ENCODE peak calls at places on chromosomes 7 and 10, in six cellular contexts. J is HepG2, I is GM12878, A is K562, T is H1, O is GM12891. D is an unnamed sample.
A peak's percentile ranks its signal among the peaks of the same experiment; 100 is the strongest.

GRCh38 chr7:130294314-130294713 is 1.4 kb downstream of the CPA4 start:
- DNase-seq in J (no peak), I (no peak), A (no peak), T (no peak), O (no peak), D (no peak)

GRCh38 chr10:22618081-22618785 is 96.1 kb downstream of the PIP4K2A start:
- DNase-seq in J (peak; percentile 84), I (no peak), A (no peak), T (no peak), O (no peak), D (no peak)

GRCh38 chr10:30637881-30638467 is 8.4 kb upstream of the LYZL2 start:
- DNase-seq in J (peak; percentile 86), I (no peak), A (no peak), T (no peak), O (no peak), D (no peak)

GRCh38 chr10:43793714-43794113 is 145.0 kb upstream of the ZNF32 start:
- DNase-seq in J (no peak), I (no peak), A (no peak), T (no peak), O (no peak), D (no peak)

GRCh38 chr7:8068892-8069686 is 100.5 kb downstream of the GLCCI1 start:
- DNase-seq in J (no peak), I (no peak), A (no peak), T (peak; percentile 52), O (no peak), D (no peak)

GRCh38 chr7:6293202-6293601 is 20.8 kb upstream of the CYTH3 start:
- DNase-seq in J (no peak), I (no peak), A (no peak), T (no peak), O (no peak), D (no peak)

GRCh38 chr10:6987536-6987945 is 407.5 kb upstream of the PRKCQ start:
- DNase-seq in J (no peak), I (no peak), A (no peak), T (no peak), O (no peak), D (no peak)

GRCh38 chr7:27176962-27177794 is 3.1 kb upstream of the HOXA10 start:
- DNase-seq in J (no peak), I (no peak), A (no peak), T (peak; percentile 44), O (no peak), D (no peak)

GRCh38 chr10:71127019-71127534 is 85.3 kb upstream of the UNC5B start:
- DNase-seq in J (no peak), I (no peak), A (peak; percentile 2), T (peak; percentile 40), O (no peak), D (no peak)

GRCh38 chr10:3887885-3888476 is 103.0 kb upstream of the KLF6 start:
- DNase-seq in J (no peak), I (peak; percentile 66), A (no peak), T (no peak), O (no peak), D (peak; percentile 20)

GRCh38 chr10:100020883-100021248 is 11.1 kb upstream of the DNMBP start:
- DNase-seq in J (no peak), I (no peak), A (no peak), T (no peak), O (no peak), D (no peak)

GRCh38 chr10:4070171-4070570 is 285.2 kb upstream of the KLF6 start:
- DNase-seq in J (no peak), I (no peak), A (no peak), T (no peak), O (no peak), D (no peak)

GRCh38 chr10:25758041-25758457 is 176.0 kb upstream of the MYO3A start:
- DNase-seq in J (peak; percentile 10), I (no peak), A (peak; percentile 52), T (no peak), O (peak; percentile 8), D (no peak)

GRCh38 chr10:7410800-7411670 is at the start of gene SFMBT2:
- DNase-seq in J (no peak), I (no peak), A (peak; percentile 79), T (peak; percentile 79), O (peak; percentile 68), D (peak; percentile 68)

GRCh38 chr7:36312064-36312914 is 77.4 kb upstream of the ANLN start:
- DNase-seq in J (peak; percentile 53), I (no peak), A (peak; percentile 70), T (peak; percentile 65), O (peak; percentile 49), D (peak; percentile 45)

GRCh38 chr10:36425140-36425797 is 700.1 kb upstream of the ANKRD30A start:
- DNase-seq in J (no peak), I (no peak), A (no peak), T (no peak), O (no peak), D (no peak)

GRCh38 chr10:132878091-132878729 is 64.2 kb downstream of the CFAP46 start:
- DNase-seq in J (no peak), I (no peak), A (no peak), T (peak; percentile 45), O (no peak), D (no peak)

GRCh38 chr10:96560970-96561887 is 25.6 kb downstream of the TM9SF3 start:
- DNase-seq in J (no peak), I (no peak), A (no peak), T (no peak), O (no peak), D (no peak)

GRCh38 chr7:143205560-143206293 is 16.1 kb upstream of the TAS2R40 start:
- DNase-seq in J (no peak), I (peak; percentile 47), A (no peak), T (no peak), O (peak; percentile 28), D (no peak)

GRCh38 chr7:157817433-157817832 is 480.6 kb downstream of the DNAJB6 start:
- DNase-seq in J (no peak), I (no peak), A (no peak), T (no peak), O (no peak), D (no peak)

GRCh38 chr7:31922883-31923282 is 147.3 kb downstream of the PDE1C start:
- DNase-seq in J (no peak), I (no peak), A (no peak), T (no peak), O (no peak), D (no peak)

GRCh38 chr7:468141-468540 is 51.5 kb downstream of the PDGFA start:
- DNase-seq in J (no peak), I (no peak), A (no peak), T (no peak), O (no peak), D (no peak)
- TF ChIP-seq POLR2A in J (no peak), I (no peak), A (no peak), T (no peak), O (no peak), D (no peak)

GRCh38 chr10:114607358-114607998 is 50.6 kb downstream of the ABLIM1 start:
- DNase-seq in J (no peak), I (no peak), A (no peak), T (no peak), O (no peak), D (no peak)

GRCh38 chr10:114603303-114603702 is 54.8 kb downstream of the ABLIM1 start:
- DNase-seq in J (no peak), I (no peak), A (no peak), T (no peak), O (no peak), D (no peak)

GRCh38 chr10:114605155-114605797 is 52.8 kb downstream of the ABLIM1 start:
- DNase-seq in J (peak; percentile 68), I (no peak), A (no peak), T (no peak), O (no peak), D (no peak)

GRCh38 chr10:114604357-114605129 is 53.5 kb downstream of the ABLIM1 start:
- DNase-seq in J (no peak), I (no peak), A (no peak), T (no peak), O (no peak), D (no peak)

GRCh38 chr10:114603943-114604342 is 54.1 kb downstream of the ABLIM1 start:
- DNase-seq in J (no peak), I (no peak), A (peak; percentile 32), T (no peak), O (no peak), D (no peak)
- TF ChIP-seq TAF1 in J (no peak), I (no peak), A (no peak), T (no peak), O (no peak), D (no peak)

GRCh38 chr7:39089194-39089593 is 111.5 kb downstream of the POU6F2 start:
- DNase-seq in J (no peak), I (no peak), A (no peak), T (no peak), O (no peak), D (no peak)

GRCh38 chr7:39088730-39089129 is 111.0 kb downstream of the POU6F2 start:
- DNase-seq in J (no peak), I (no peak), A (no peak), T (no peak), O (no peak), D (no peak)

GRCh38 chr7:39085189-39085588 is 107.5 kb downstream of the POU6F2 start:
- DNase-seq in J (no peak), I (no peak), A (no peak), T (no peak), O (no peak), D (no peak)

GRCh38 chr7:39085590-39086049 is 107.9 kb downstream of the POU6F2 start:
- DNase-seq in J (no peak), I (no peak), A (no peak), T (no peak), O (no peak), D (no peak)

DNA sequence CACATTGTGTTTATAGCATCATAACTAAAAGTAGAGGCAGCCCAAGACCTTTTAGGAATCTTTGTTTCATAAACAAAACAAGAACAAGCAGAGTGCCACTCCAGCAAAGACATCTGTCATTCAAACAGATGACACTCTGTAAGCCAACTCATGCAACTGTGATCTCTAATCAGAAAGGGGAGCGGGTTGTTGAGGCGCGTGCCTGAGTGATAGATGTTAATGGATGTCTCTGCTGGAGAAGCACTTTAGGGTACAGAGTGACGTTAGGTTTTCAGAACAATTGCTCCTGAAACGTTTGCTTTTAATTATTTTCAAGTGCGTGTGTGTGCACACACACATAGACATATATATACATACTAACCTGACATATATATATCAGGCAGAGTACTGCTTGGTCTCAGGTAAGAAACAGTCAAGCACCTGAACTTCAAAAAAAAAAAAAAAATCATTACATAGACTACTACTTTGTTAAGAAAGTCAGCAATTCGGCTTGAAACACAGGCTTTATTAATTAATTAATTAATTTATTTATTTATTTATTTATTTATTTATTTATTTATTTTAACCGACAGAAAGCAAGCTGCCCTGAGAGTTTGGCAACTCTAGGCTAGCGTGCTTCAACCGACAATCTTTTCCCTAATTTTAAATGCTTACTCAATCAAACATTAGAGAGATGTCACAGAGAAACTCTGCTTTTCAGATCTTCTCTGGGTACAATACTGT is 109.1 kb downstream of the POU6F2 start:
- DNase-seq in J (no peak), I (no peak), A (no peak), T (no peak), O (no peak), D (no peak)
- TF ChIP-seq POLR2A in J (no peak), I (no peak), A (no peak), T (no peak), O (no peak), D (no peak)

DNA sequence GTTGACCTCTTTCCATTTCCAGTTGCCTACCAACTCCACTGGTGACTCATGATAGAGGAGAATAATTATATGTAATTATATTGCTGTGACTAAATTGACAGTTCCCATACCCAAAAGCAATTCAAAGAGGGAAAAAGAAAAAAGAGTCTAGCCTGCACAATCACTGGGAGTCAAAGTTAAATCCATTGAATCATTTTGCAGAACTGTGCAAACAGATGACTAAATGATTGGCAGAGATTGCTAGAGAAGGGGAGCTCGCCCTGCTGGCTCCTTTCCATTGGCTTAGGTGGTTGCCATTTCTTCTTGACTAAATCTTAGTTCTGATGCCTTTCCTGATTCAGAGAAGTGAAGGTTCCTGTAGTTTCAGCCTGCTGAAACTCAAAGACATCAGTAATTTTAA is 1228.6 kb upstream of the SORCS1 start:
- DNase-seq in J (no peak), I (no peak), A (no peak), T (no peak), O (no peak), D (no peak)
- TF ChIP-seq TAF1 in J (no peak), I (no peak), A (no peak), T (no peak), O (no peak), D (no peak)